ENCODE peak calls at places on chromosomes 1 and 21, in seven cellular contexts. J is aorta, L is retinal pigment epithelial cell, Z is thoracic aorta, I is HCT116, H is AG04450, X is AG10803. M is an unnamed sample.

GRCh38 chr1:212721388-212722247 is 22.0 kb upstream of the BATF3 start:
- DNase-seq in J (no peak), L (no peak), Z (no peak), I (no peak), H (no peak), X (peak), M (peak)

GRCh38 chr1:46655848-46656247 is 12.3 kb downstream of the ATPAF1 start:
- DNase-seq in J (no peak), L (no peak), Z (no peak), I (no peak), H (no peak), X (no peak), M (no peak)

GRCh38 chr1:150613061-150613920 is 16.1 kb downstream of the ENSA start:
- DNase-seq in J (no peak), L (no peak), Z (peak), I (peak), H (no peak), X (peak), M (peak)

GRCh38 chr1:232704694-232705680 is 75.1 kb upstream of the SIPA1L2 start:
- DNase-seq in J (no peak), L (peak), Z (no peak), I (peak), H (peak), X (peak), M (peak)

GRCh38 chr1:16351449-16351993 is 759 bp downstream of the FBXO42 start:
- DNase-seq in J (no peak), L (no peak), Z (no peak), I (no peak), H (no peak), X (peak), M (no peak)

GRCh38 chr1:185045793-185046441 is 559 bp downstream of the RNF2 start:
- DNase-seq in J (no peak), L (no peak), Z (no peak), I (no peak), H (no peak), X (peak), M (no peak)

GRCh38 chr1:9048551-9048950 is 20.9 kb downstream of the SLC2A5 start:
- DNase-seq in J (no peak), L (no peak), Z (no peak), I (no peak), H (no peak), X (no peak), M (no peak)

GRCh38 chr1:107430540-107431228 is 289.8 kb downstream of the NTNG1 start:
- DNase-seq in J (no peak), L (no peak), Z (no peak), I (no peak), H (peak), X (peak), M (no peak)

GRCh38 chr1:29629814-29630516 is 393.6 kb downstream of the PTPRU start:
- DNase-seq in J (no peak), L (no peak), Z (no peak), I (no peak), H (no peak), X (no peak), M (no peak)

GRCh38 chr1:119613769-119614358 is 34.2 kb downstream of the ZNF697 start:
- DNase-seq in J (peak), L (peak), Z (peak), I (peak), H (peak), X (peak), M (peak)

GRCh38 chr1:226568077-226568831 is 19.7 kb downstream of the STUM start:
- DNase-seq in J (no peak), L (no peak), Z (no peak), I (peak), H (no peak), X (peak), M (no peak)

GRCh38 chr1:178367151-178367550 is 129.6 kb downstream of the CLEC20A start:
- DNase-seq in J (no peak), L (no peak), Z (no peak), I (no peak), H (no peak), X (no peak), M (no peak)

GRCh38 chr1:14949270-14949835 is 204.2 kb upstream of the TMEM51 start:
- DNase-seq in J (no peak), L (no peak), Z (no peak), I (no peak), H (no peak), X (no peak), M (no peak)

GRCh38 chr1:26627959-26628358 is 67.9 kb upstream of the ARID1A start:
- DNase-seq in J (no peak), L (no peak), Z (no peak), I (no peak), H (no peak), X (no peak), M (no peak)

GRCh38 chr1:178574345-178574744 is 61.4 kb downstream of the TEX35 start:
- DNase-seq in J (no peak), L (no peak), Z (no peak), I (no peak), H (no peak), X (no peak), M (no peak)

GRCh38 chr1:185154912-185155513 is 1.7 kb downstream of the TRMT1L start:
- DNase-seq in J (no peak), L (no peak), Z (no peak), I (no peak), H (no peak), X (no peak), M (no peak)

GRCh38 chr21:18368193-18368592 is 35.4 kb downstream of the TMPRSS15 start:
- DNase-seq in J (no peak), L (no peak), Z (no peak), I (no peak), H (no peak), X (no peak), M (no peak)

GRCh38 chr1:165516469-165516868 is 27.3 kb upstream of the LRRC52 start:
- DNase-seq in J (no peak), L (no peak), Z (no peak), I (no peak), H (no peak), X (no peak), M (no peak)

GRCh38 chr1:93715529-93716126 is 34.0 kb upstream of the BCAR3 start:
- DNase-seq in J (no peak), L (no peak), Z (no peak), I (no peak), H (no peak), X (no peak), M (no peak)

GRCh38 chr1:118926261-118926660 is 61.9 kb downstream of the TBX15 start:
- DNase-seq in J (no peak), L (no peak), Z (no peak), I (no peak), H (no peak), X (no peak), M (no peak)

GRCh38 chr1:27551170-27551952 is 52.6 kb downstream of the AHDC1 start:
- DNase-seq in J (no peak), L (no peak), Z (no peak), I (no peak), H (no peak), X (no peak), M (no peak)

DNA sequence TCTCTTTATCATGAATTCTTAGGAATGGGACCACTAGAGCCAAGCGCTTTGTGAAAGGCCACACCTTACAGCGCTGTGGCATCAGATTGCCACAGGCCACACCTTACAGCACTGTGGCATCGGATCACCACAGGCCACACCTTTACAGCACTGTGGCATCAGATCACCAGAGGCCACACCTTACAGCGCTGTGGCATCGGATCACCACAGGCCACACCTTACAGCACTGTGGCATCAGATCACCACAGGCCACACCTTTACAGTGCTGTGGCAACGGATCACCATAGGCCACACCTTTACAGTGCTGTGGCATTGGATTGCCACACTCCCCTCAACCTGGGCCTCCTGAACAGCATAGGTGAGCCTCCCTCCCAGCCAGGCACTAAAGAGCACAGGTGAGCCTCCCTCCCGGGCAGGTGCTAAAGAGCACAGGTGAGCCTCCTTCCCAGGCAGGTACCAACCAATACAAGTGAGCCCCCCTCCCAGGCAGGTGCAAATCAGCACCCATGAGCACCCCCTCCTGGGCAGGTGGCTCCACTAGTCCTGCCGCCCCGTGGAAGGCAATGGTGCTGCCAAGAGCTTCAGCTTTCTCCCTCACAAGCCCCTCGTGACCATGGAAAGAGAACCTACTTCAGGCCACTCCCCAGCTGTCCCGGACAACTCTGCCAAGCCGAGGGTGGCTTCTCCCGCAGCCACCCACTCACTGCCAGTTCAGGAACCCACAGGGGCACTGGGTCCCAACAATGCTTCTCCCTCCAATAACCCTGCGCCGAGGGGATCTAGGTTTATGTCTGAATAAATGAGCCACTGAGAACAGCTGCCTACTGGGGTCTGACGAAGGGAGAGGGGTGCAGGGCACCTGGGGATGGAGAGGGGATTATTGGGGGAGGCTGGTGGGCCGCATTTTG is 46.7 kb downstream of the PRDM15 start:
- DNase-seq in J (peak), L (no peak), Z (no peak), I (no peak), H (no peak), X (no peak), M (no peak)
- H3K4me3 ChIP-seq in J (no peak), L (no peak), Z (no peak), I (no peak), H (no peak), X (no peak), M (no peak)

GRCh38 chr1:217647791-217648190 is 16.6 kb downstream of the SPATA17 start:
- DNase-seq in J (no peak), L (no peak), Z (no peak), I (no peak), H (no peak), X (no peak), M (no peak)

GRCh38 chr1:217642455-217642854 is 11.3 kb downstream of the SPATA17 start:
- DNase-seq in J (no peak), L (no peak), Z (no peak), I (no peak), H (no peak), X (no peak), M (no peak)
- H3K4me3 ChIP-seq in J (no peak), L (no peak), Z (no peak), I (no peak), H (no peak), X (no peak), M (no peak)

GRCh38 chr1:10178602-10179407 is 31.6 kb upstream of the KIF1B start:
- DNase-seq in J (no peak), L (no peak), Z (no peak), I (no peak), H (no peak), X (no peak), M (no peak)
- H3K4me3 ChIP-seq in J (no peak), L (no peak), Z (no peak), I (no peak), H (no peak), X (no peak), M (no peak)

DNA sequence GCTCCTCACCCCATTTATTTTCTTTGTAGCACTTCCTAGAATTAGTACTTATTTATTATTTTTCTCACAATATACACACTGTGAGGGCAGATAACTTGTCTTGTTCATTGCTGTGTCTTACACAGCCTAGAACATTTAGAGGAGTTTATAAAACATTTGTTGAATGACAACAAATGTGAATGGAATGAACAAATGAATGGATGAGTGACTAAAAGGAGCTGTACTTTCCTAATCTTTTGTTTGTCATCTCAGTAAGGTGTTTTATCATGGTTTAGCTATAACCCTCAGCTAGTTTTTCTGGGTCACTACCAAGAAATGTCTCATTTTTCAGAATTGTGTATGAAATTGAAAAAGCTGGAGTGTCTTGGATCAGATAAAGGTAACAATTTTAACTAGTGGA is 239.3 kb upstream of the KCNK2 start:
- DNase-seq in J (no peak), L (no peak), Z (no peak), I (no peak), H (no peak), X (peak), M (no peak)
- H3K4me3 ChIP-seq in J (no peak), L (no peak), Z (no peak), I (no peak), H (no peak), X (no peak), M (no peak)

GRCh38 chr1:205506409-205507196 is 2.1 kb downstream of the CDK18 start:
- DNase-seq in J (no peak), L (no peak), Z (no peak), I (no peak), H (no peak), X (no peak), M (no peak)
- H3K4me3 ChIP-seq in J (no peak), L (peak), Z (peak), I (no peak), H (no peak), X (no peak), M (no peak)

DNA sequence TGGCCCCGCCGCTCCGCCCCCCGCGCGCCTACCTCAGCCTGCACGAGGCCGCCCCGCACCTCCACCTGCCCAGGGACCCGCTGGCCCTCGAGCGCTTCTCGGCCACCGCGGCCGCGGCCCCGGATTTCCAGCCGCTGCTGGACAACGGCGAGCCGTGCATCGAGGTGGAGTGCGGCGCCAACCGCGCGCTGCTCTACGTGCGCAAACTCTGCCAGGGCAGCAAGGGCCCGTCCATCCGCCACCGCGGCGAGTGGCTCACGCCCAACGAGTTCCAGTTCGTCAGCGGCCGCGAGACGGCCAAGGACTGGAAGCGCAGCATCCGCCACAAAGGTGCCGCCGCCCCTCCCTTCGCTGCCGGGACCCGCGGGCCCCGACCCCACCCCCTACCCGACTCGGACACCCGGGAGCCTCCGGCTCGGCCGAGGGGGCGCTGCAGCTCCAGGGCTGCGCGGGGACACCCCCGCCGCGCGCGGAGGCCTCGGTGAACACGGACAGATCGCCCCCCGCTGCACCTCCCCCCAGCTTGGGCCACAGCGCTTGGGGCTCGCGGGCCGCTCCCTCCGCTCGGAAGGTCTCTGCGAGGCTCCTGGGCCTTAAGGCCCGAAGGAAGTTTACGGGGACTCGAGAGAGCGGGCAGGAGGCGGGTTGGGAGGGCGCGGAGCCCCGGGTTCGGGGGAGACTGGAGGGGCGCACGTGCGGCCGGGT is 1.0 kb downstream of the SAMD11 start:
- DNase-seq in J (peak), L (no peak), Z (no peak), I (no peak), H (no peak), X (peak), M (no peak)
- H3K4me3 ChIP-seq in J (peak), L (peak), Z (peak), I (peak), H (peak), X (peak), M (peak)

DNA sequence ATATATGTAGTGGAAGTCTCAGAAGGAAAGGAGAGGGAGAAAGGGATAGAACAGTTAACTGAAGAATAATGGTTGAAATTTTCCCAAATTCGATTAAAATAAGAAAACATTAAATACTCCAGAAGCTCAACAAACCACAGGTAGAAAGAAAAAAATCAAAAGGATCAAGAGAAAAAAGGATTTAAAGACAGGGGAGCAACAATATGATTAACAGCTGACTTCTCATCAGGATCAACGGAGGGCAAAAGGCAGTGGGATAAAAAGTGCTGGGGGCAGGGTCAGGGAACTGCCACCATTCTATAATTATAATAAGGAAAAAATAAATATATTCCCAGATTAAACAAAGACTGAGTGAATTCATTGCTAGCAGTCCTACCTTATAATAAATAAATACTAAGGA is 55.3 kb downstream of the CDKN2C start:
- DNase-seq in J (no peak), L (no peak), Z (no peak), I (no peak), H (no peak), X (no peak), M (no peak)
- H3K4me3 ChIP-seq in J (no peak), L (no peak), Z (no peak), I (no peak), H (no peak), X (no peak), M (no peak)

DNA sequence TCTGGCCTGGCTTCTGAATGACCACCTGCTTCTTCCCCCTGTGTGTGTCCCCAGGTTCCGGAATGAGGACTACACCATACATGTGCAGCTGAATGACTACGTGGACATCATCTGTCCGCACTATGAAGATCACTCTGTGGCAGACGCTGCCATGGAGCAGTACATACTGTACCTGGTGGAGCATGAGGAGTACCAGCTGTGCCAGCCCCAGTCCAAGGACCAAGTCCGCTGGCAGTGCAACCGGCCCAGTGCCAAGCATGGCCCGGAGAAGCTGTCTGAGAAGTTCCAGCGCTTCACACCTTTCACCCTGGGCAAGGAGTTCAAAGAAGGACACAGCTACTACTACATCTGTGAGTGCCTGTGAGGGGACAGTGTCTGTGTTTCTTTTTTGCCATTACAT is 3.6 kb downstream of the EFNA1 start:
- DNase-seq in J (no peak), L (no peak), Z (no peak), I (no peak), H (no peak), X (no peak), M (no peak)
- H3K4me3 ChIP-seq in J (no peak), L (no peak), Z (no peak), I (no peak), H (no peak), X (no peak), M (no peak)